ENCODE peak calls at places on chromosomes 6 and 20, in five cellular contexts. C is A549, W is esophagus squamous epithelium, S is adrenal gland, H is transverse colon. X is an unnamed sample.
A peak's percentile ranks its signal among the peaks of the same experiment; 100 is the strongest.

GRCh38 chr20:33971147-33971775 is 22.4 kb upstream of the RALY start:
- DNase-seq in H (peak; percentile 15), S (no peak), W (no peak), C (no peak), X (no peak)

GRCh38 chr6:69735029-69735428 is 61.8 kb downstream of the LMBRD1 start:
- DNase-seq in C (no peak), S (no peak), H (no peak), W (no peak), X (peak; percentile 25)

GRCh38 chr6:43622541-43622940 is 6.5 kb downstream of the GTPBP2 start:
- DNase-seq in W (no peak), S (no peak), H (no peak), C (no peak), X (no peak)

GRCh38 chr6:30213999-30214982 is 1.1 kb upstream of the TRIM26 start:
- DNase-seq in C (peak; percentile 73), W (no peak), H (peak; percentile 91), S (peak; percentile 83), X (peak; percentile 78)

GRCh38 chr6:43636312-43636667 is 650 bp downstream of the MAD2L1BP start:
- DNase-seq in C (no peak), H (no peak), S (no peak), W (no peak), X (no peak)

GRCh38 chr20:36825374-36826104 is 50.4 kb upstream of the TLDC2 start:
- DNase-seq in W (no peak), S (peak; percentile 51), H (no peak), C (no peak), X (no peak)

GRCh38 chr6:76792394-76792793 is 670.9 kb downstream of the HTR1B start:
- DNase-seq in H (no peak), S (no peak), C (no peak), W (no peak), X (no peak)

GRCh38 chr6:125375841-125376240 is 74.1 kb upstream of the HDDC2 start:
- DNase-seq in C (no peak), W (no peak), H (no peak), S (no peak), X (no peak)

GRCh38 chr20:31872406-31872805 is 2.0 kb downstream of the TTLL9 start:
- DNase-seq in W (no peak), C (no peak), S (no peak), H (no peak), X (no peak)

GRCh38 chr6:160755168-160755567 is 53.1 kb downstream of the PLG start:
- DNase-seq in H (no peak), C (no peak), W (no peak), S (no peak), X (no peak)

GRCh38 chr6:150025201-150025917 is at the start of gene RAET1L:
- DNase-seq in H (peak; percentile 65), C (peak; percentile 17), W (no peak), S (peak; percentile 58), X (no peak)

GRCh38 chr20:4533734-4534133 is 188.0 kb upstream of the PRND start:
- DNase-seq in S (no peak), H (no peak), W (no peak), C (no peak), X (no peak)

GRCh38 chr6:169252805-169253189 is 849 bp downstream of the THBS2 start:
- DNase-seq in H (no peak), C (no peak), W (no peak), S (no peak), X (no peak)

GRCh38 chr20:2752631-2753455 is 47.6 kb downstream of the CPXM1 start:
- DNase-seq in W (no peak), S (no peak), H (peak; percentile 38), C (peak; percentile 75), X (no peak)

GRCh38 chr6:3351837-3352524 is 93.2 kb downstream of the PSMG4 start:
- DNase-seq in C (no peak), H (no peak), W (no peak), S (no peak), X (no peak)
- H3K27ac ChIP-seq in C (no peak overlapping the region), H (no peak overlapping the region), W (no peak overlapping the region), S (no peak overlapping the region), X (no peak overlapping the region)

GRCh38 chr6:87589693-87590416 is at the start of the genes ORC3 and RARS2:
- DNase-seq in C (peak; percentile 91), W (peak; percentile 88), H (peak; percentile 97), S (peak; percentile 97), X (peak; percentile 94)
- TF ChIP-seq POLR2A in C (peak; percentile 70), W (no peak), H (peak; percentile 96), S (peak; percentile 80), X (peak; percentile 84)

GRCh38 chr6:90584636-90585255 is 2.1 kb downstream of the MAP3K7 start:
- DNase-seq in S (no peak), C (no peak), W (no peak), H (no peak), X (no peak)

GRCh38 chr6:90578894-90579549 is 7.8 kb downstream of the MAP3K7 start:
- DNase-seq in C (no peak), H (no peak), W (no peak), S (no peak), X (no peak)

GRCh38 chr6:90583179-90583578 is 3.7 kb downstream of the MAP3K7 start:
- DNase-seq in S (no peak), C (no peak), H (no peak), W (no peak), X (no peak)

GRCh38 chr6:90586675-90587638 is at the start of gene MAP3K7:
- DNase-seq in H (peak; percentile 95), W (peak; percentile 91), S (peak; percentile 92), C (peak; percentile 94), X (peak; percentile 80)

GRCh38 chr6:90583783-90584481 is 2.9 kb downstream of the MAP3K7 start:
- DNase-seq in W (no peak), S (no peak), H (no peak), C (no peak), X (no peak)
- H3K4me3 ChIP-seq in W (no peak overlapping the region), S (no peak overlapping the region), H (no peak overlapping the region), C (no peak overlapping the region), X (no peak overlapping the region)

GRCh38 chr20:5612476-5613291 is 137.5 kb upstream of the SHLD1 start:
- DNase-seq in H (no peak), S (no peak), W (no peak), C (no peak), X (no peak)
- H3K27ac ChIP-seq in H (peak overlapping the region; percentile 92), S (peak overlapping the region; percentile 31), W (peak overlapping the region; percentile 92), C (peak overlapping the region; percentile 56), X (no peak overlapping the region)

DNA sequence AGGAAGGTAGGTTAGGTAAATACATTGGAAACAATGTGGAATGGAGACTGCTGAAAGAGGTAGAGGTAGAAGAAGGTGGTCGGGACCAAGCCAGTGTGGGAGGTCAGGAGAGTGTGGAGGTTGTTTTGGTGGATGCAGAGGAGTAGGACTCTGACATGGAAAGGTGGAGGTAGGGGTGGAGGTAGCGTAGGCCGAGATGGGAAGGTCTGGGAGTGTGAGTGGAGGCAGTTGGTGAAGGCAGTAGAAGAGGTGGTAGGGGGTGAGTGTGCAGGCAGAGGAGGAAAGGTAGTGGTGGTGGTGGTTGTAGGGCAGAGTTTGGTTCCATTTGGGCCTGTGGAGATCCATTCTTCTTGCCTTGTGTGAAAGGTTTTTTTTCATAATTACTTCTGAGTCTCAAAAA is 599.6 kb upstream of the FLRT3 start:
- DNase-seq in W (no peak), H (no peak), S (no peak), C (no peak), X (no peak)
- TF ChIP-seq POLR2A in W (no peak), H (no peak), S (no peak), C (peak; percentile 11), X (no peak)

DNA sequence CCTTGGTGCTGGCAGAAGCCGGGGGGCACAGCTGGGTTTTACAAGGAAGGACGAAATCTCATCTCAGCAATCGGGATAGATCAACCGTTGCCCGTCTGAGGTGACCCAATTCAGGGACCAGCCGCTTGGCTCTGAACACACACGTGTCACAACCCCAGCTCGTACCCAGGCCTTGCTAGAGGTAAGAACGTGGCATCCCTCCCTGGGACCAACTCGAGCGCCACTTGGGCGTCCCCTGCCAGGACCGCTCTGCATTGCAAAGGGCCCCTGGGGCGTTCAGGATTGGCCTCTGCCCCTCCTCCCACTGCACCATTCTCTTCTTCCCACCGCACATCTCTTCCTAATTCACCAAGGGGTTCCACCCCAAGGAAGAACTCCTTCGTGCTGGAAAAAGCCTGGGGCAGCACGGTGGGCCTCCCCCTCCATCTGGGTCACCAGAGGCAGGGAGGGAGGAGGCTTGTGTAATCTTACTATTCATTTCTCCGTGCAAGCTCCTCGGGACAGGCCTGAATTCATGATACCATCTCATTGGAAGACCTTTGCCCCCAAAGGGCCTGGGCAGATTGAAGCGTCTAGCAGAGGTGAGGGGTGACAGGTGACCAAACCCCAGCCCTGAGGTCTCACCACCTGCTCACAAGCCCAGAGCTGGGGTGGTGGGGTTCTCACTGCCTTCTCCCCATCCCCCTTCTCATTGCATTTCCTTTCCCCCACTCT is 136.8 kb downstream of the LY86 start:
- DNase-seq in S (no peak), W (no peak), H (no peak), C (no peak), X (peak; percentile 54)
- H3K4me3 ChIP-seq in S (no peak overlapping the region), W (peak overlapping the region; percentile 58), H (peak overlapping the region; percentile 27), C (no peak overlapping the region), X (peak overlapping the region; percentile 61)

GRCh38 chr20:10762216-10762615 is 88.4 kb upstream of the JAG1 start:
- DNase-seq in H (no peak), S (no peak), W (no peak), C (no peak), X (no peak)
- H3K27ac ChIP-seq in H (no peak overlapping the region), S (no peak overlapping the region), W (peak overlapping the region; percentile 12), C (peak overlapping the region; percentile 48), X (no peak overlapping the region)

DNA sequence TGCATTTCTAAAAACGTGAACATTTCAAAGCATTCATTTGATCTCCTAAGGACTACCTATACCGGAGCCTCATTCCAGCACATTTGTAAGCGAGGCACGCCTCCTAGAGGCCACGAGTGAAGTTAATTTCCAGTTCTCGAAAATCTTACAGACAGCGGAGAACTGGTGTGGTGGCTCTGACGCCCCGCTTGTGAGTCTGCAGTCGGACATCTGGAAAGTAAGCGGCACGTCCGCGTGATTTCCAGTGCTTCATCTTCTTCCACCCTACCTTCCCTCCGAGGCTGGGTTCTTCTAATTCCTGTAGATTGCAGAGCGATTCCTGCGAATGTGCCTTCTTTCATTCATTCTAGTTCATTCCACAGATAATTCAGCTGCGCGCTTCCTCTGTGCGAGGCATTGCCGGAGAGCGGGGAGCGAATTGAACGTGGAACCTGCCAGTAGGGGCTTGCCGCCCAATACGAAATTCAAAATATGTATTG is 810 bp upstream of the PRIM2 start:
- DNase-seq in W (peak; percentile 28), C (peak; percentile 90), S (peak; percentile 80), H (peak; percentile 87), X (peak; percentile 75)
- TF ChIP-seq POLR2A in W (no peak), C (peak; percentile 18), S (no peak), H (no peak), X (no peak)

DNA sequence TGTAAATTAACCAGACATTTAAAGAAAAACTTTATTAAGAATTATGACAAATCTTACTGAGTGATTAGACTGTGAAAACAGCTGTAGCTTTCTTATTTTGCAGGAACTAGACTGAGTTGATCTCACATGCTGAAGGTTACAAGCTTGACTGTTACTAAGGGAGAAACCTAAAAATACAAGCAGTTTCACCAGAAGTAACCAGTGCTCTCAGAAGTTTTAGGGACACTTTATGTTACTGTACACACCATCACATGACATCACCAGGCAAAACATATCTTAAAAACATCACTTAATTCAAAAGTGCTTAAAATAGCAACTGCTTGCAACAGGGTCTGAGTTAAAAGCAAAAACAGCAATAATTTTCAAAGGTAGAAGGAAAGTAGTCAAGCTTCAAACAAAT is 5.4 kb downstream of the FBXO30 start:
- DNase-seq in C (no peak), H (no peak), W (no peak), S (no peak), X (no peak)
- H3K4me3 ChIP-seq in C (no peak overlapping the region), H (no peak overlapping the region), W (no peak overlapping the region), S (no peak overlapping the region), X (no peak overlapping the region)

GRCh38 chr20:45704969-45705637 is at the start of gene WFDC10B:
- DNase-seq in W (no peak), S (no peak), H (peak; percentile 25), C (no peak), X (no peak)
- H3K27ac ChIP-seq in W (no peak within 1 kb of the TSS), S (no peak within 1 kb of the TSS), H (no peak within 1 kb of the TSS), C (no peak within 1 kb of the TSS), X (no peak within 1 kb of the TSS)